ENCODE peak calls at places on chromosomes 11 and 22, in seven cellular contexts. N is AG04449, E is AG10803, B is ovary, T is IMR-90, M is fibroblast of the aortic adventitia, I is endothelial cell. Z is an unnamed sample.

GRCh38 chr11:56700242-56700918 is 1.5 kb downstream of the OR9G1 start:
- DNase-seq in N (no peak), E (no peak), B (no peak), T (no peak), M (no peak), I (no peak), Z (no peak)

GRCh38 chr11:61971177-61972111 is 4.0 kb upstream of the FTH1 start:
- DNase-seq in N (peak; percentile 95), E (peak; percentile 99), B (peak; percentile 99), T (peak; percentile 99), M (peak; percentile 100), I (peak; percentile 61), Z (peak; percentile 99)

GRCh38 chr22:18091916-18092526 is 14.2 kb downstream of the PEX26 start:
- DNase-seq in N (no peak), E (peak; percentile 74), B (peak; percentile 76), T (peak; percentile 43), M (peak; percentile 89), I (no peak), Z (no peak)

GRCh38 chr11:73201249-73201648 is 16.8 kb upstream of the P2RY2 start:
- DNase-seq in N (no peak), E (peak; percentile 23), B (no peak), T (peak; percentile 39), M (peak; percentile 65), I (no peak), Z (no peak)

GRCh38 chr11:12731841-12732336 is 57.7 kb downstream of the TEAD1 start:
- DNase-seq in N (no peak), E (no peak), B (no peak), T (peak; percentile 54), M (peak; percentile 54), I (no peak), Z (no peak)

GRCh38 chr22:25698461-25698860 is 43.5 kb upstream of the MYO18B start:
- DNase-seq in N (no peak), E (no peak), B (no peak), T (no peak), M (no peak), I (no peak), Z (no peak)

GRCh38 chr11:18700375-18700774 is 1.8 kb downstream of the TMEM86A start:
- DNase-seq in N (no peak), E (no peak), B (peak; percentile 52), T (peak; percentile 15), M (no peak), I (no peak), Z (no peak)

GRCh38 chr11:68206211-68206610 is 6.9 kb downstream of the KMT5B start:
- DNase-seq in N (no peak), E (peak; percentile 67), B (no peak), T (peak; percentile 69), M (peak; percentile 74), I (peak; percentile 17), Z (no peak)

GRCh38 chr22:46738961-46739870 is 1.2 kb upstream of the CERK start:
- DNase-seq in N (no peak), E (peak; percentile 50), B (peak; percentile 52), T (peak; percentile 72), M (peak; percentile 63), I (no peak), Z (no peak)

GRCh38 chr11:78426845-78427244 is 9.2 kb upstream of the GAB2 start:
- DNase-seq in N (no peak), E (no peak), B (no peak), T (no peak), M (no peak), I (no peak), Z (no peak)

GRCh38 chr11:30860970-30861369 is 274.8 kb upstream of the MPPED2 start:
- DNase-seq in N (no peak), E (no peak), B (no peak), T (no peak), M (no peak), I (no peak), Z (no peak)

GRCh38 chr11:69094111-69094914 is 45.6 kb downstream of the TPCN2 start:
- DNase-seq in N (no peak), E (no peak), B (no peak), T (no peak), M (no peak), I (no peak), Z (no peak)

GRCh38 chr11:118641463-118642019 is 34.1 kb downstream of the PHLDB1 start:
- DNase-seq in N (no peak), E (no peak), B (no peak), T (no peak), M (no peak), I (no peak), Z (no peak)

GRCh38 chr11:118639899-118640298 is 32.5 kb downstream of the PHLDB1 start:
- DNase-seq in N (no peak), E (no peak), B (no peak), T (no peak), M (no peak), I (no peak), Z (no peak)

GRCh38 chr11:118643142-118643994 is 36.0 kb downstream of the PHLDB1 start:
- DNase-seq in N (no peak), E (no peak), B (no peak), T (no peak), M (no peak), I (no peak), Z (no peak)

GRCh38 chr11:118638726-118639125 is 31.3 kb downstream of the PHLDB1 start:
- DNase-seq in N (no peak), E (no peak), B (no peak), T (no peak), M (no peak), I (no peak), Z (no peak)

GRCh38 chr11:118640332-118641154 is 33.1 kb downstream of the PHLDB1 start:
- DNase-seq in N (no peak), E (no peak), B (no peak), T (no peak), M (no peak), I (no peak), Z (no peak)
- TF ChIP-seq CTCF in N (no peak), E (no peak), B (no peak), T (no peak), M (no peak), I (no peak), Z (no peak)

GRCh38 chr11:2885017-2885675 is 429 bp downstream of the CDKN1C start:
- DNase-seq in N (no peak), E (peak; percentile 49), B (peak; percentile 71), T (peak; percentile 36), M (peak; percentile 36), I (peak; percentile 69), Z (peak; percentile 22)
- TF ChIP-seq CTCF in N (peak; percentile 48), E (peak; percentile 17), B (no peak), T (peak; percentile 50), M (peak; percentile 19), I (no peak), Z (peak; percentile 19)

DNA sequence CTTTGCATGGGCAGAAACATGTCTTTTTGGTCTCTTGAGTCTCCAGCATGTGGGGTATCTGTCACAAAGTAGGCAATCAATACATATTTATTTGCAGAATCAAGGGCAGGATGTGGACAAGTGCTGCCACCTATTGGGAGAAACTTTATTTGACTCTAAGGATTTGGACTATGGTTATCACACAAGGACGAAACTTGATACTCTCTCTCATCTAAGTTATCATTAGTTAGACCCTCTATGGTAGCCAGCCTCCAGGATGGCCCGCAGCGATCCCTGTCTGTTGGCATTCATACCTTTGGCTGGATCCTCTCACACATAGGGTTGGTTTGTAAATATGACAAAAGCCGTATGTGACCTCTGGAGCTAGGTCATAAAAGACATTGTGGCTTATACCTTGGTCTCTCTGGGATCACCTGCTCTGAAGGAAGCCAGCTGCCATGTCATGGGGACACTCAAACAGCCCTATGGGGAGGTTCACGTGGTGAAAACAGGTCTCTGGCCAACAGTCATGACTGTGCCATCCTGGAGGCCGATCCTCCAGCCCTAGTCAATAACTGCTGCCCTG is 1.1 kb upstream of the FBXO7 start:
- DNase-seq in N (no peak), E (peak; percentile 68), B (peak; percentile 31), T (peak; percentile 70), M (peak; percentile 82), I (peak; percentile 41), Z (peak; percentile 23)
- TF ChIP-seq CTCF in N (peak; percentile 42), E (peak; percentile 80), B (peak; percentile 32), T (peak; percentile 72), M (peak; percentile 68), I (peak; percentile 81), Z (peak; percentile 65)

GRCh38 chr11:36469063-36469462 is 41.0 kb downstream of the TRAF6 start:
- DNase-seq in N (no peak), E (no peak), B (no peak), T (no peak), M (no peak), I (peak; percentile 75), Z (no peak)
- TF ChIP-seq CTCF in N (peak; percentile 66), E (peak; percentile 50), B (no peak), T (peak; percentile 34), M (peak; percentile 39), I (peak; percentile 63), Z (peak; percentile 35)

GRCh38 chr22:28112548-28113043 is 193.5 kb upstream of the PITPNB start:
- DNase-seq in N (no peak), E (peak; percentile 75), B (no peak), T (peak; percentile 43), M (peak; percentile 78), I (peak; percentile 16), Z (no peak)
- TF ChIP-seq CTCF in N (peak; percentile 47), E (peak; percentile 58), B (no peak), T (peak; percentile 44), M (peak; percentile 63), I (peak; percentile 71), Z (peak; percentile 35)

DNA sequence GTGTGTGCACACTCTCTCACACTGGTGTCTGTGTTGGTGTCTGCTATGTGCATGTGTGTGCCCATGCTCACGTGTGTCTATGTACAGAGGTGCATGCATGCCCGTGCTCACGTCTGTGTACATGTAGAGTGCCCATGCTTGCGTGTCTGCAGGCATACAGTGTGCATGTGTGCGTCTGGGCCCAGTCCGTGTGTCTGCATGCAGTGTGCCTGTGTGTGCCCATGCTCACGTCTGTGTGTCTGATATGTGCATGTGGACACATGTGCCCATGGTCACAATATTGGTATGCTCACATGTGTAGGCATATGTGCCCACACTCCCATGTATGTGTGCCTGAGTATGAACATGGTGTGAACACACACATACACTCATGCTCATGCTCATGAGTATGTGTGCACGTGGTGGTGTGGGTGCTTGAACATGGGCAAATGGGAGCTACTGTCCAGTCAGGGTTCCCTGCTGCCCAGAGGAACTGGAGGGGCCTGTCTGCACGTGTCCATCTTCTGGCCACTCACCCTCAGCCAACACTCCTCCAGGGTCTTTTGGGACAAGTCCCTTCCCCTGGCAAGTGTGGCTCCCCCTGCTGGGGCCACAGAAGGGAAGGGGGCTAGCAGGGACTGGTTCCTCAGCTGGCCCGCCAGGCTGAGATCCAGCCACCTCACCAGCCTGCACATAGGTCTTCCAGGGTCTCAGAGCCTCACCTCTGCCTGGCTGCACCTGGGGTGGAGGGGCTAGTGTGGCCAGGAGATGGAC is 7.3 kb upstream of the TBX1 start:
- DNase-seq in N (no peak), E (no peak), B (no peak), T (no peak), M (no peak), I (no peak), Z (no peak)
- TF ChIP-seq CTCF in N (no peak), E (peak; percentile 9), B (no peak), T (no peak), M (no peak), I (no peak), Z (peak; percentile 0)

Z was measured in AG09319.